ENCODE peak calls at places on chromosomes 4 and X, in ten cellular contexts. T, P, Y, E, S, I, M, B, L and F are unnamed samples.

GRCh38 chr4:89248879-89249281 is 58.7 kb downstream of the GPRIN3 start:
- DNase-seq in B (no peak), Y (no peak), T (no peak), L (no peak), I (peak; percentile 19), E (no peak), P (no peak), M (no peak), S (no peak), F (no peak)

GRCh38 chr4:128716325-128716724 is 93.2 kb upstream of the JADE1 start:
- DNase-seq in B (no peak), E (no peak), L (peak; percentile 14), T (no peak), I (no peak), P (no peak), Y (no peak), M (no peak), S (no peak), F (no peak)

GRCh38 chr4:5222951-5223350 is 171.7 kb downstream of the STK32B start:
- DNase-seq in Y (no peak), E (no peak), S (no peak), M (no peak), I (no peak), L (no peak), P (no peak), B (no peak), T (no peak), F (no peak)

GRCh38 chrX:48045410-48046311 is 25.8 kb downstream of the ZNF630 start:
- DNase-seq in I (no peak), M (no peak), Y (no peak), L (no peak), P (peak; percentile 27), S (peak; percentile 70), T (peak; percentile 22), E (no peak), B (no peak), F (no peak)

GRCh38 chr4:40626183-40626990 is 3.3 kb downstream of the RBM47 start:
- DNase-seq in P (no peak), S (peak; percentile 33), E (no peak), L (no peak), Y (no peak), T (no peak), B (no peak), I (no peak), M (no peak), F (no peak)

GRCh38 chrX:72305286-72306084 is at the start of gene CITED1:
- DNase-seq in P (no peak), Y (peak; percentile 30), L (no peak), T (no peak), M (peak; percentile 51), I (peak; percentile 15), E (no peak), S (no peak), B (no peak), F (peak; percentile 34)

GRCh38 chrX:258291-259040 is 22.7 kb upstream of the PLCXD1 start:
- DNase-seq in S (no peak), B (no peak), M (no peak), Y (no peak), T (no peak), L (no peak), E (no peak), I (no peak), P (no peak), F (no peak)

GRCh38 chr4:37000281-37000680 is 244.3 kb upstream of the NWD2 start:
- DNase-seq in Y (no peak), E (no peak), I (no peak), L (no peak), M (no peak), T (no peak), P (no peak), S (no peak), B (no peak), F (no peak)

GRCh38 chr4:86818211-86818610 is 31.0 kb downstream of the SLC10A6 start:
- DNase-seq in E (no peak), I (no peak), L (no peak), Y (no peak), B (no peak), T (no peak), P (no peak), S (peak; percentile 56), M (no peak), F (no peak)

GRCh38 chr4:10697071-10697470 is 12.5 kb upstream of the CLNK start:
- DNase-seq in B (no peak), I (no peak), T (no peak), S (no peak), E (no peak), P (no peak), M (no peak), Y (no peak), L (no peak), F (no peak)

GRCh38 chrX:21705215-21705614 is 47.1 kb upstream of the KLHL34 start:
- DNase-seq in L (no peak), P (no peak), E (no peak), S (no peak), T (no peak), I (no peak), B (no peak), M (no peak), Y (no peak), F (no peak)

GRCh38 chrX:21711126-21711847 is 46.6 kb downstream of the SMPX start:
- DNase-seq in I (no peak), Y (no peak), M (no peak), E (no peak), B (no peak), L (no peak), T (no peak), P (peak; percentile 26), S (no peak), F (no peak)

GRCh38 chrX:21702725-21703228 is 44.6 kb upstream of the KLHL34 start:
- DNase-seq in T (no peak), M (no peak), P (no peak), Y (no peak), L (no peak), I (no peak), S (no peak), B (no peak), E (no peak), F (no peak)

GRCh38 chrX:21711848-21712197 is 46.1 kb downstream of the SMPX start:
- DNase-seq in T (no peak), Y (no peak), P (no peak), E (no peak), S (no peak), L (no peak), B (no peak), I (no peak), M (no peak), F (no peak)

GRCh38 chrX:21708116-21708515 is 49.8 kb downstream of the SMPX start:
- DNase-seq in S (peak; percentile 29), E (no peak), M (peak; percentile 4), P (no peak), B (no peak), L (no peak), T (no peak), Y (no peak), I (no peak), F (no peak)
- TF ChIP-seq CTCF in S (peak; percentile 50), E (no peak), M (no peak), P (no peak), B (no peak), L (no peak), T (no peak), Y (no peak), I (peak; percentile 46), F (no peak)

GRCh38 chr4:139744232-139744631 is 78.6 kb downstream of the MGST2 start:
- DNase-seq in Y (no peak), P (no peak), T (no peak), E (no peak), L (no peak), I (no peak), B (no peak), M (no peak), S (no peak), F (no peak)

GRCh38 chr4:139743027-139743426 is 77.4 kb downstream of the MGST2 start:
- DNase-seq in P (no peak), E (no peak), S (no peak), L (no peak), Y (no peak), M (no peak), I (no peak), T (no peak), B (no peak), F (no peak)

GRCh38 chr4:139740121-139740520 is 74.5 kb downstream of the MGST2 start:
- DNase-seq in L (no peak), E (no peak), I (peak; percentile 47), B (no peak), S (no peak), T (no peak), M (no peak), P (peak; percentile 57), Y (no peak), F (no peak)

GRCh38 chr4:139738846-139739613 is 73.4 kb downstream of the MGST2 start:
- DNase-seq in M (no peak), L (no peak), E (no peak), Y (no peak), I (no peak), B (no peak), T (no peak), P (no peak), S (no peak), F (no peak)

DNA sequence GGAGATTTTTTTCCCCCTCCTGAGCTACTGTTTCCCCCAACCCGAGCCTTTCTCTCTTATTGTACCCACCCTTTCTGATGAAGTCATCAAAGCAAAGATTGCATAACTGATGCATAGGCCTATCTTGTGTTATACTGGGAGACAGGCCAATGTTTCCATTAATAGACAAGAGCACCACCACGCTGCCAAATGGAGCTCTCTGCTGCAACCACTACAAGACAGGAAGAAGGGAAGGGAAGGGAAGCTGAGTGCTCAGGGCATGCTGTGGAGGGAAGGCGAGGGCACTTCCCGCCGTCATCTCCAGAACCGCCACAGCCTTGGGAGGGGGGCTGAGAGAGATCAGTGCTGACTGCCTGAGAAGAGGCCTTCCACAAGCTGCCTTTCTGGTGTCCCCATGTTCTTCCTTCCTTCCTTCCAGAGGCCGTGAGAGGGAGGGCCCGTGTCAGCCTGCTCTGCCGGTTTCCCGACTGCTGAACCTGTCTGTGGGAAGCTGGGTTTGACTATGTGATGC is 75.0 kb downstream of the MGST2 start:
- DNase-seq in M (peak; percentile 62), Y (no peak), B (peak; percentile 83), S (peak; percentile 97), I (peak; percentile 80), L (peak; percentile 75), E (peak; percentile 87), P (peak; percentile 62), T (peak; percentile 55), F (no peak)
- TF ChIP-seq CTCF in M (no peak), Y (no peak), B (peak; percentile 17), S (peak; percentile 63), I (peak; percentile 50), L (peak; percentile 25), E (no peak), P (peak; percentile 14), T (peak; percentile 28), F (no peak)

GRCh38 chrX:121322159-121322558 is 274.7 kb downstream of the GLUD2 start:
- DNase-seq in M (peak; percentile 3), S (peak; percentile 21), I (no peak), T (peak; percentile 1), E (no peak), P (no peak), B (no peak), Y (no peak), L (no peak), F (no peak)
- TF ChIP-seq CTCF in M (no peak), S (peak; percentile 42), I (no peak), T (no peak), E (no peak), P (no peak), B (no peak), Y (no peak), L (peak; percentile 9), F (no peak)

GRCh38 chrX:11137543-11138139 is 26.5 kb downstream of the HCCS start:
- DNase-seq in M (peak; percentile 37), L (peak; percentile 29), Y (peak; percentile 57), T (no peak), E (no peak), P (no peak), I (no peak), B (no peak), S (peak; percentile 60), F (peak; percentile 30)
- TF ChIP-seq CTCF in M (peak; percentile 15), L (peak; percentile 30), Y (peak; percentile 74), T (peak; percentile 52), E (peak; percentile 62), P (peak; percentile 75), I (peak; percentile 44), B (peak; percentile 73), S (peak; percentile 55), F (no peak)